ENCODE peak calls at places on chromosomes 16 and 17, in ten cellular contexts. Z, C, X, P, B, W, J, O, M and L are unnamed samples.

GRCh38 chr16:1416521-1416941 is 2.0 kb upstream of the UNKL start:
- DNase-seq in C (no peak), Z (no peak), O (peak; percentile 20), B (no peak), X (no peak), W (no peak), M (no peak), J (no peak), P (no peak), L (no peak)

GRCh38 chr17:46770439-46770817 is 48.1 kb downstream of the WNT3 start:
- DNase-seq in X (no peak), J (peak; percentile 44), C (no peak), P (no peak), B (no peak), O (no peak), W (no peak), M (no peak), Z (peak; percentile 31), L (no peak)

GRCh38 chr17:80621335-80622169 is 76.9 kb downstream of the RPTOR start:
- DNase-seq in P (peak; percentile 40), J (peak; percentile 48), O (no peak), C (no peak), Z (no peak), M (no peak), X (no peak), W (no peak), B (no peak), L (peak; percentile 63)

GRCh38 chr17:50129946-50130777 is at the start of gene SAMD14:
- DNase-seq in B (no peak), C (peak; percentile 67), P (peak; percentile 62), X (peak; percentile 69), J (no peak), M (no peak), W (no peak), O (no peak), Z (peak; percentile 62), L (peak; percentile 61)

GRCh38 chr16:57938936-57939871 is 31.7 kb downstream of the CNGB1 start:
- DNase-seq in M (peak; percentile 32), P (no peak), X (peak; percentile 89), W (no peak), J (no peak), O (peak; percentile 47), B (peak; percentile 72), Z (no peak), C (peak; percentile 87), L (peak; percentile 28)

GRCh38 chr16:54068212-54068611 is 218.4 kb downstream of the IRX3 start:
- DNase-seq in M (no peak), B (no peak), C (no peak), J (no peak), Z (no peak), O (no peak), P (no peak), X (no peak), W (no peak), L (no peak)

GRCh38 chr16:49598386-49599170 is 225.0 kb downstream of the C16orf78 start:
- DNase-seq in J (no peak), W (no peak), C (no peak), M (no peak), B (no peak), P (no peak), Z (peak; percentile 8), O (no peak), X (peak; percentile 36), L (no peak)

GRCh38 chr17:31297090-31297489 is at the start of gene OMG:
- DNase-seq in B (no peak), X (no peak), Z (no peak), P (peak; percentile 30), J (no peak), M (no peak), C (no peak), O (no peak), W (no peak), L (no peak)

GRCh38 chr16:22235839-22236745 is 30.0 kb downstream of the EEF2K start:
- DNase-seq in J (no peak), O (no peak), M (peak; percentile 78), C (peak; percentile 43), Z (no peak), P (no peak), W (no peak), X (no peak), B (peak; percentile 50), L (no peak)

GRCh38 chr17:1762233-1762905 is 509 bp downstream of the SERPINF1 start:
- DNase-seq in P (peak; percentile 52), J (no peak), X (no peak), C (peak; percentile 54), B (no peak), W (peak; percentile 38), Z (no peak), O (no peak), M (no peak), L (peak; percentile 66)

GRCh38 chr16:56961386-56961785 is 364 bp upstream of the CETP start:
- DNase-seq in W (no peak), Z (no peak), M (no peak), P (no peak), O (no peak), X (no peak), J (no peak), C (no peak), B (no peak), L (no peak)

GRCh38 chr16:4987580-4988374 is 29.6 kb downstream of the SEC14L5 start:
- DNase-seq in O (no peak), B (no peak), J (no peak), P (peak; percentile 40), M (no peak), C (no peak), W (no peak), Z (no peak), X (peak; percentile 57), L (no peak)

GRCh38 chr16:83005653-83006160 is 378.9 kb downstream of the CDH13 start:
- DNase-seq in W (no peak), M (no peak), X (no peak), P (no peak), J (no peak), C (no peak), O (no peak), Z (no peak), B (no peak), L (no peak)

GRCh38 chr17:27559996-27560481 is 70.9 kb upstream of the LGALS9 start:
- DNase-seq in P (no peak), W (no peak), X (no peak), C (peak; percentile 89), O (peak; percentile 70), M (peak; percentile 57), B (peak; percentile 66), J (no peak), Z (no peak), L (no peak)

DNA sequence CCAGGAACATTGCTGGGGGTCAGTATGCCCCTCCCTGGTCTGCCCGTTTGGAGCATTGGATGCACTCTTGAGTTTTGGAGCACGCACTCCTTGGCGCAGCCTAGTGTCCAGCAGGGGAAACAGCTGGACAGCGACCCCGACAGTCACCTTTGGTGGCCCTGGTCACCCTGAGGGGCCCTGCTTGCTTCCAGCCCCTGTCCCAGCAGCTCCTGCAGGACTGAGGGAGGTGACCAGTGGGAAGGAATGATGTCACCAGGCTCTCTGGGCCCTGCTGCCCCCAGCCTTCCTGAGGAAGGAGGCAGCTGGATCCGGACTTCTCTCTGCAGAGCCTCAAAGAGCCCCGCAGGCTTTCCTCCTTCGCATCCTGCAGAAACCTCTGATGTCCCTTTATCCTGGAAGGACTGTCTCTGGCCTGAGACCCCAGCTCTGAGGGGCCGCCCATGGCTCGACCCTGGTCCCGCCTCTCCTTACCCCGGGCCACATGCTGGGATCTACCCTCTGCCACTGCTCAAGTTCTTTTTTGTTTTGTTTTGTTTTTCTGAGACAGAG is 11.8 kb downstream of the ZSCAN10 start:
- DNase-seq in J (no peak), C (no peak), O (no peak), Z (no peak), B (no peak), M (no peak), W (no peak), X (no peak), P (peak; percentile 57), L (no peak)
- H3K4me3 ChIP-seq in J (peak overlapping the region; percentile 7), C (no peak overlapping the region), O (no peak overlapping the region), Z (no peak overlapping the region), B (no peak overlapping the region), M (no peak overlapping the region), W (no peak overlapping the region), X (peak overlapping the region; percentile 49), P (no peak overlapping the region), L (no peak overlapping the region)

GRCh38 chr17:59202320-59202719 is 7.5 kb upstream of the SMG8 start:
- DNase-seq in O (no peak), B (no peak), C (no peak), Z (no peak), X (no peak), J (no peak), M (no peak), W (no peak), P (no peak), L (no peak)
- H3K36me3 ChIP-seq in O (peaks cover 47% of the 10 kb centered on the region), B (no peaks in the 10 kb centered on the region), C (no peaks in the 10 kb centered on the region), Z (no peaks in the 10 kb centered on the region), X (no peaks in the 10 kb centered on the region), J (no peaks in the 10 kb centered on the region), M (no peaks in the 10 kb centered on the region), W (peaks cover 47% of the 10 kb centered on the region), P (peaks cover 9% of the 10 kb centered on the region), L (peaks cover 61% of the 10 kb centered on the region)

GRCh38 chr16:14634389-14634725 is 1.6 kb downstream of the BFAR start:
- DNase-seq in M (no peak), X (no peak), W (no peak), O (no peak), P (peak; percentile 6), B (peak; percentile 40), C (no peak), J (no peak), Z (no peak), L (no peak)
- H3K4me3 ChIP-seq in M (peak overlapping the region; percentile 73), X (peak overlapping the region; percentile 89), W (peak overlapping the region; percentile 78), O (peak overlapping the region; percentile 80), P (peak overlapping the region; percentile 88), B (peak overlapping the region; percentile 82), C (peak overlapping the region; percentile 95), J (peak overlapping the region; percentile 95), Z (peak overlapping the region; percentile 87), L (peak overlapping the region; percentile 98)

GRCh38 chr16:23391381-23392222 is 61.4 kb downstream of the COG7 start:
- DNase-seq in J (no peak), B (no peak), P (no peak), M (no peak), Z (peak; percentile 24), W (no peak), C (no peak), O (no peak), X (peak; percentile 76), L (no peak)

GRCh38 chr16:23397464-23397863 is 55.5 kb downstream of the COG7 start:
- DNase-seq in J (no peak), X (no peak), M (no peak), O (no peak), W (no peak), C (no peak), P (no peak), Z (no peak), B (no peak), L (no peak)

GRCh38 chr16:23395732-23396131 is 57.3 kb downstream of the COG7 start:
- DNase-seq in P (no peak), W (no peak), X (no peak), M (no peak), B (no peak), O (no peak), J (no peak), Z (no peak), C (no peak), L (peak; percentile 45)

GRCh38 chr16:23392223-23392600 is 60.8 kb downstream of the COG7 start:
- DNase-seq in X (no peak), P (no peak), Z (no peak), B (no peak), C (no peak), W (no peak), O (no peak), J (no peak), M (no peak), L (no peak)

GRCh38 chr16:23394141-23394540 is 58.8 kb downstream of the COG7 start:
- DNase-seq in B (no peak), P (no peak), C (no peak), J (no peak), Z (no peak), X (no peak), W (no peak), M (no peak), O (no peak), L (no peak)
- H3K36me3 ChIP-seq in B (no peaks in the 10 kb centered on the region), P (no peaks in the 10 kb centered on the region), C (peaks cover 15% of the 10 kb centered on the region), J (peaks cover 21% of the 10 kb centered on the region), Z (peaks cover 31% of the 10 kb centered on the region), X (peaks cover 67% of the 10 kb centered on the region), W (peaks cover 17% of the 10 kb centered on the region), M (peaks cover 98% of the 10 kb centered on the region), O (peaks cover 3% of the 10 kb centered on the region), L (peaks cover 19% of the 10 kb centered on the region)